ENCODE peak calls at places on chromosomes 16 and 17, in five cellular contexts. M is left ventricle myocardium inferior; C is tibial artery; U is CD8-positive, alpha-beta T cell; N is tibial nerve. E is an unnamed sample.

GRCh38 chr17:55722742-55723487 is at the start of gene TMEM100:
- DNase-seq in M (no peak), C (peak), U (no peak), N (peak), E (peak)

GRCh38 chr17:49456172-49456965 is 38.7 kb upstream of the NGFR start:
- DNase-seq in M (no peak), C (no peak), U (no peak), N (no peak), E (peak)

GRCh38 chr17:66403846-66404597 is 101.6 kb downstream of the PRKCA start:
- DNase-seq in M (no peak), C (no peak), U (no peak), N (no peak), E (no peak)

GRCh38 chr17:4536742-4537411 is 18.3 kb downstream of the MYBBP1A start:
- DNase-seq in M (peak), C (no peak), U (no peak), N (no peak), E (no peak)

GRCh38 chr16:87303962-87304521 is 13.2 kb downstream of the C16orf95 start:
- DNase-seq in M (no peak), C (no peak), U (no peak), N (no peak), E (no peak)

GRCh38 chr17:74282587-74283370 is 8.7 kb downstream of the DNAI2 start:
- DNase-seq in M (no peak), C (no peak), U (peak), N (no peak), E (no peak)

GRCh38 chr16:58118801-58119508 is 10.2 kb downstream of the CFAP20 start:
- DNase-seq in M (no peak), C (no peak), U (no peak), N (no peak), E (no peak)

GRCh38 chr17:33052856-33053255 is 61.2 kb downstream of the SPACA3 start:
- DNase-seq in M (no peak), C (no peak), U (no peak), N (no peak), E (no peak)

GRCh38 chr16:29804455-29805231 is 1.7 kb upstream of the MAZ start:
- DNase-seq in M (peak), C (peak), U (peak), N (peak), E (no peak)

GRCh38 chr16:84649511-84649861 is 1.2 kb downstream of the KLHL36 start:
- DNase-seq in M (no peak), C (no peak), U (no peak), N (no peak), E (no peak)

GRCh38 chr16:3490911-3491629 is 4.2 kb downstream of the C16orf90 start:
- DNase-seq in M (no peak), C (no peak), U (no peak), N (no peak), E (no peak)

GRCh38 chr16:17289050-17289449 is 181.7 kb downstream of the XYLT1 start:
- DNase-seq in M (no peak), C (no peak), U (no peak), N (no peak), E (no peak)

GRCh38 chr17:41697122-41697962 is 8.7 kb downstream of the EIF1 start:
- DNase-seq in M (peak), C (peak), U (no peak), N (peak), E (no peak)

GRCh38 chr16:89270666-89271345 is 53.3 kb downstream of the ZNF778 start:
- DNase-seq in M (no peak), C (peak), U (no peak), N (no peak), E (no peak)

GRCh38 chr17:36755586-36755985 is 154.2 kb downstream of the MRM1 start:
- DNase-seq in M (no peak), C (no peak), U (peak), N (no peak), E (no peak)

GRCh38 chr17:78965369-78965982 is 14.2 kb downstream of the LGALS3BP start:
- DNase-seq in M (no peak), C (no peak), U (no peak), N (no peak), E (no peak)

GRCh38 chr16:53456625-53457024 is 22.4 kb downstream of the RBL2 start:
- DNase-seq in M (no peak), C (no peak), U (peak), N (no peak), E (no peak)

GRCh38 chr17:61739002-61739401 is 124.3 kb downstream of the BRIP1 start:
- DNase-seq in M (no peak), C (no peak), U (no peak), N (no peak), E (no peak)

GRCh38 chr16:83015871-83016270 is 389.1 kb downstream of the CDH13 start:
- DNase-seq in M (no peak), C (no peak), U (no peak), N (no peak), E (no peak)

GRCh38 chr16:54040480-54040879 is 246.1 kb downstream of the IRX3 start:
- DNase-seq in M (no peak), C (no peak), U (no peak), N (no peak), E (no peak)

GRCh38 chr16:78365376-78365775 is 265.9 kb downstream of the WWOX start:
- DNase-seq in M (no peak), C (no peak), U (no peak), N (no peak), E (no peak)
- TF ChIP-seq CTCF in M (no peak), C (no peak), U (no peak), N (no peak), E (no peak)

GRCh38 chr17:82255573-82255972 is 17.9 kb downstream of the CSNK1D start:
- DNase-seq in M (no peak), C (no peak), U (no peak), N (no peak), E (no peak)

GRCh38 chr17:82253179-82253544 is 20.3 kb downstream of the CSNK1D start:
- DNase-seq in M (no peak), C (no peak), U (no peak), N (no peak), E (no peak)

GRCh38 chr17:82256242-82256894 is 17.1 kb downstream of the CSNK1D start:
- DNase-seq in M (no peak), C (no peak), U (no peak), N (no peak), E (no peak)

GRCh38 chr17:82258555-82258954 is 14.9 kb downstream of the CSNK1D start:
- DNase-seq in M (no peak), C (no peak), U (no peak), N (no peak), E (no peak)

DNA sequence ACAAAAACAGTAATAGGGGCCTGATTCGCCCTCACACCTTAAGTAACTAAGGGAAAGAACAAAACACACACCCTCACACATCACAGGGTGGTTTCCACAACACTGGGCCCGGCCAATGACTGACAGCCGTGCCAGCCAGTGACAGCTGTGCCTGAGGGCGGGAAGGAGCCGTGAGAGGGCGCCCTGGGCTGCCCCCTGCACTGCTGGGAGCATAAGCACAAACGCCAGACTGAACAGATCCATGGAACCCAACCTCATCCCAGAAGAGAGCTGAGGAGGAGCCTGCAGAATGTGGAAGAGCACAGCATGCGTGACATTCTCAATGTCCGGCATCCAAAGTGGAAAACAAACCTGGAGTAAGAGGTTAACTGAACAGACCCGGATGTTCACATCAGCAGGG is 16.0 kb downstream of the CSNK1D start:
- DNase-seq in M (no peak), C (no peak), U (peak), N (no peak), E (no peak)
- TF ChIP-seq CTCF in M (no peak), C (no peak), U (no peak), N (no peak), E (no peak)

DNA sequence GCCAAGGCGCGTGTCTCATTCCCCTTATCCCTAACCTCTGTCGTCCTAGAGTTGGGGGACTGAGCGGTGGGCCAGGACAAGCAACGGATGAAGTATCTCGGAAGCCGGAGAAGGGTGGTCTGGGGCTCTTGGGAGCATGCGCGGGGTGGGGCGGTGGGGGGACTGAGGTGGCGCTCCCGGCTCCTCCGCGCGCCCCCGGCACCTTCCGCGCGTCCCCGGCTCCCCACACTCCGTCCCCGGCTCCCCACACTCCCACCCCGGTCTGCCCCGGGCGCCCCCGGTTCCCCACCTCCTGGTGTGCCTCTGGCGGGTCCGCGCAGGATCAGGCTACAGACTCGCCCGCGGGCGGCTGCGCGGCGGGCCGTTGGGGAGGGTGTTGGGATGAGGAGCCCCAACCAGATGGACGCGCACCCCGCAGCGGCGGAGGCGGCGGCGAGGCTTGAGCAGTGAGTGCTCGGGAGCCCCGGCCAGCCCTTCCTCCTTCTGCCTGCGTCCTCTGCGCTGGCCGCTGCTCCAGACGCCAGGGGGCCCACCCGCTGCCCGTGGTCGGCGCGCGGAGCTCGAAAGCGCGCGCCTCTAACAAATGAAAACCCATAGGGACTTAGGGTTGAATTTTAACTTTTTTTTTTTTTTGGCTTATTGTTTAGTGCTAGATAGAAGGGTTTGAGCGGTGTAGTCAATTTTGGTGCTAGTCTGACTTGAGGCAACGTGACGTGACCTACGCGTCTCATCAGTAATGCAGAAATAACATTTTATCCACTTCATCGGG is 5.6 kb upstream of the CRYM start:
- DNase-seq in M (peak), C (peak), U (no peak), N (no peak), E (no peak)
- TF ChIP-seq CTCF in M (peak), C (peak), U (no peak), N (peak), E (peak)

GRCh38 chr17:7745748-7746470 is 28.4 kb downstream of the DNAH2 start:
- DNase-seq in M (no peak), C (no peak), U (no peak), N (peak), E (peak)
- TF ChIP-seq CTCF in M (no peak), C (no peak), U (no peak), N (no peak), E (peak)

GRCh38 chr16:62190426-62190825 is 154.2 kb upstream of the CDH8 start:
- DNase-seq in M (no peak), C (no peak), U (no peak), N (no peak), E (no peak)
- TF ChIP-seq CTCF in M (peak), C (no peak), U (no peak), N (no peak), E (peak)